ENCODE peak calls at places on chromosomes 3 and 15, in seven cellular contexts. F, L, X, U, G, J and C are unnamed samples.

GRCh38 chr15:41735033-41735432 is 39.3 kb upstream of the MAPKBP1 start:
- DNase-seq in G (no peak), X (no peak), F (no peak), U (no peak), J (no peak), L (no peak), C (no peak)

GRCh38 chr15:92020207-92020606 is 166.7 kb downstream of the SLCO3A1 start:
- DNase-seq in X (no peak), G (no peak), U (no peak), L (no peak), F (no peak), J (no peak), C (no peak)

GRCh38 chr3:102505542-102505941 is 70.7 kb downstream of the ZPLD1 start:
- DNase-seq in L (no peak), F (no peak), U (no peak), J (no peak), X (no peak), G (no peak), C (no peak)

GRCh38 chr15:33547876-33548275 is 237.1 kb downstream of the RYR3 start:
- DNase-seq in J (peak; percentile 87), X (peak; percentile 7), L (peak; percentile 42), F (no peak), U (no peak), G (no peak), C (no peak)

GRCh38 chr3:111596328-111596727 is 1.2 kb upstream of the ZBED2 start:
- DNase-seq in U (no peak), F (no peak), J (no peak), L (no peak), G (no peak), X (no peak), C (no peak)

GRCh38 chr3:59001675-59002074 is 48.1 kb downstream of the CFAP20DC start:
- DNase-seq in J (no peak), F (no peak), X (no peak), G (no peak), U (no peak), L (no peak), C (no peak)

GRCh38 chr3:52121813-52122212 is 32.4 kb downstream of the POC1A start:
- DNase-seq in U (peak; percentile 46), F (no peak), J (no peak), L (no peak), X (no peak), G (no peak), C (no peak)

GRCh38 chr3:194928183-194928736 is 242.6 kb downstream of the FAM43A start:
- DNase-seq in X (peak; percentile 26), J (no peak), F (no peak), L (no peak), U (no peak), G (no peak), C (no peak)

GRCh38 chr3:24485511-24485910 is 9.1 kb downstream of the THRB start:
- DNase-seq in X (no peak), L (no peak), G (no peak), J (no peak), U (no peak), F (no peak), C (no peak)

GRCh38 chr3:78101363-78101762 is 1061.5 kb downstream of the ROBO2 start:
- DNase-seq in X (no peak), G (no peak), U (no peak), F (no peak), J (no peak), L (no peak), C (no peak)

GRCh38 chr3:120852412-120852811 is 55.6 kb upstream of the STXBP5L start:
- DNase-seq in J (no peak), G (no peak), F (no peak), X (no peak), U (no peak), L (no peak), C (no peak)

GRCh38 chr15:23912191-23912590 is 225.1 kb upstream of the NDN start:
- DNase-seq in G (no peak), U (no peak), J (peak; percentile 45), X (no peak), F (no peak), L (peak; percentile 48), C (no peak)

GRCh38 chr3:119230071-119230470 is 10.6 kb downstream of the B4GALT4 start:
- DNase-seq in U (no peak), F (no peak), X (no peak), J (no peak), L (no peak), G (no peak), C (no peak)

GRCh38 chr15:65824941-65825544 is 33.0 kb upstream of the DENND4A start:
- DNase-seq in F (no peak), J (no peak), L (no peak), X (no peak), U (no peak), G (no peak), C (no peak)

GRCh38 chr15:71259866-71260265 is 144.6 kb downstream of the THSD4 start:
- DNase-seq in F (no peak), G (no peak), U (no peak), L (no peak), X (no peak), J (no peak), C (no peak)

GRCh38 chr15:69908518-69909420 is 188.9 kb downstream of the TLE3 start:
- DNase-seq in L (no peak), U (no peak), J (no peak), X (no peak), G (no peak), F (no peak), C (no peak)

GRCh38 chr3:52058111-52058510 is 1.7 kb upstream of the DUSP7 start:
- DNase-seq in G (no peak), L (no peak), U (no peak), F (no peak), J (no peak), X (no peak), C (no peak)

GRCh38 chr3:194009019-194009418 is 126.9 kb upstream of the HES1 start:
- DNase-seq in X (no peak), L (no peak), J (peak; percentile 33), G (no peak), F (no peak), U (no peak), C (no peak)

GRCh38 chr3:98788651-98789050 is 25.5 kb downstream of the ST3GAL6 start:
- DNase-seq in U (no peak), F (no peak), L (no peak), J (peak; percentile 82), G (no peak), X (no peak), C (no peak)

GRCh38 chr3:126321490-126321889 is 35.7 kb downstream of the KLF15 start:
- DNase-seq in U (peak; percentile 48), L (no peak), X (no peak), G (no peak), J (no peak), F (no peak), C (no peak)

GRCh38 chr15:57227899-57228298 is 148.4 kb upstream of the CGNL1 start:
- DNase-seq in U (no peak), F (no peak), J (no peak), G (no peak), L (no peak), X (no peak), C (no peak)

GRCh38 chr3:122802323-122802722 is 7.5 kb downstream of the SLC49A4 start:
- DNase-seq in X (no peak), G (no peak), L (no peak), U (no peak), J (no peak), F (no peak), C (no peak)

GRCh38 chr3:181687190-181687589 is 24.5 kb upstream of the SOX2 start:
- DNase-seq in X (no peak), J (no peak), U (no peak), F (no peak), L (no peak), G (no peak), C (no peak)

DNA sequence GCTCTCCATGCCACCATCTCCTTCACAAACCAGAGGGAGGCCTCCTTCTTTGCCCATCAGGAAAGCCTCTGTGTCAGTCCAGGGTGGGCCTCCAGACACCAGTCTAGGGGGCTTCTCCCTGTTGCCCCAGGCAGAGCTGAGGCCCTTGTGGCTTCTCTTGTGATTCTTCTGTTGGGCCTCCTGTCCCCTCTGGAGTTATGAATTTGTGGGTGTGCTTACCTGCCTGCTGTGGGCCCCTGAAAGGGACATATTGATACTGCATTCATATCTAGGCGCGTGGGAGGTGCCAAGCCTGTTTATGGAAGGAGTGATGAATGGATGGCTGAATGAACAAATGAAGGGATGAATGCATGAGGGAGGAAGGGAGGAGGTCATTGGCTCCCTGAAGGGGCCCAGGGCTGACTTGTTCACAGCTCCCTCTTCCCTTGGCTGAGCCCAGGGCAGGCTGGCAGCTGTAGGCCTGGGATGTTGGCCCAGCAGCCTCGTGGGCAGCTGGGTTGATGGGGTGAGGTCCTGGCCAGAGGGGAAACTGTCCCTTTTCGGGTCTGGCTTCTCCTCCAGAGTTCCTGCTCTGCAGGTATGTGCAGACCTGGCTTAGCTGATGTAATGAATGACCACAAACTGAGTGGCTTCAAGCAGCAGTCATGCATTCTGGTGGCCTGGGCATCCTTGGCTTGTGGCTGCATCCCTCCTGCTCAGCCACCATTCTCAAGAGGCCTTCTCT is 195.4 kb downstream of the GOLGA6L6 start:
- DNase-seq in F (no peak), X (no peak), U (peak; percentile 72), G (no peak), J (no peak), L (peak; percentile 46), C (no peak)
- H3K9me3 ChIP-seq in F (peaks cover 75% of the 10 kb centered on the region), X (peaks cover 100% of the 10 kb centered on the region), U (peaks cover 14% of the 10 kb centered on the region), G (no peaks in the 10 kb centered on the region), J (peaks cover 46% of the 10 kb centered on the region), L (peaks cover 2% of the 10 kb centered on the region), C (no peaks in the 10 kb centered on the region)

GRCh38 chr3:46768061-46768460 is 50.4 kb upstream of the PRSS50 start:
- DNase-seq in U (no peak), L (no peak), G (no peak), J (no peak), X (no peak), F (no peak), C (no peak)
- H3K9me3 ChIP-seq in U (peaks cover 18% of the 10 kb centered on the region), L (peaks cover 2% of the 10 kb centered on the region), G (no peaks in the 10 kb centered on the region), J (no peaks in the 10 kb centered on the region), X (no peaks in the 10 kb centered on the region), F (peaks cover 12% of the 10 kb centered on the region), C (peaks cover 8% of the 10 kb centered on the region)

GRCh38 chr3:20458994-20459736 is 273.2 kb upstream of the SGO1 start:
- DNase-seq in J (no peak), G (no peak), L (no peak), X (no peak), U (no peak), F (no peak), C (no peak)
- H3K9me3 ChIP-seq in J (no peaks in the 10 kb centered on the region), G (no peaks in the 10 kb centered on the region), L (no peaks in the 10 kb centered on the region), X (peaks cover 3% of the 10 kb centered on the region), U (no peaks in the 10 kb centered on the region), F (no peaks in the 10 kb centered on the region), C (no peaks in the 10 kb centered on the region)

GRCh38 chr3:177904661-177905060 is 631.6 kb upstream of the KCNMB2 start:
- DNase-seq in U (no peak), F (no peak), G (no peak), L (no peak), J (no peak), X (no peak), C (no peak)

GRCh38 chr3:177905173-177905894 is 630.9 kb upstream of the KCNMB2 start:
- DNase-seq in X (peak; percentile 82), J (no peak), L (no peak), G (no peak), U (no peak), F (no peak), C (no peak)

GRCh38 chr3:177898185-177898584 is 638.1 kb upstream of the KCNMB2 start:
- DNase-seq in F (no peak), X (no peak), J (no peak), U (no peak), G (no peak), L (no peak), C (no peak)

GRCh38 chr3:177894021-177894690 is 642.1 kb upstream of the KCNMB2 start:
- DNase-seq in G (no peak), J (no peak), X (no peak), F (no peak), U (no peak), L (no peak), C (no peak)

GRCh38 chr3:177899275-177900067 is 636.8 kb upstream of the KCNMB2 start:
- DNase-seq in F (no peak), U (no peak), X (no peak), L (no peak), G (no peak), J (no peak), C (no peak)
- H3K9me3 ChIP-seq in F (peaks cover 10% of the 10 kb centered on the region), U (peaks cover 28% of the 10 kb centered on the region), X (peaks cover 28% of the 10 kb centered on the region), L (peaks cover 6% of the 10 kb centered on the region), G (peaks cover 5% of the 10 kb centered on the region), J (no peaks in the 10 kb centered on the region), C (peaks cover 5% of the 10 kb centered on the region)